ENCODE peak calls at places on chromosomes 3 and 15, in seven cellular contexts. J is effector CD4-positive, alpha-beta T cell; X is fibroblast of the aortic adventitia; O is stomach; T is hypothalamus; Q is activated CD4-positive, alpha-beta T cell treated with anti-CD3 and anti-CD28 coated beads, Interleukin-2, amount 50 U/mL, for 1 hour; N is fibroblast of lung. D is an unnamed sample.

GRCh38 chr3:77605308-77605707 is 565.4 kb downstream of the ROBO2 start:
- DNase-seq in T (no peak), N (no peak), J (no peak), X (no peak), Q (no peak), O (no peak), D (no peak)

GRCh38 chr15:39624806-39625205 is 43.9 kb downstream of the THBS1 start:
- DNase-seq in Q (peak), O (peak), T (no peak), X (peak), N (peak), J (peak), D (no peak)

GRCh38 chr3:33879540-33879939 is 81.1 kb downstream of the PDCD6IP start:
- DNase-seq in T (no peak), N (no peak), O (no peak), J (no peak), X (no peak), Q (no peak), D (peak)

GRCh38 chr15:39616731-39617455 is 36.0 kb downstream of the THBS1 start:
- DNase-seq in T (no peak), O (no peak), N (no peak), Q (no peak), J (no peak), X (no peak), D (no peak)

GRCh38 chr15:40985541-40986330 is 32.5 kb downstream of the CHAC1 start:
- DNase-seq in Q (no peak), N (peak), X (peak), J (no peak), T (no peak), O (no peak), D (no peak)

GRCh38 chr3:198109883-198110282 is 149.9 kb downstream of the LMLN start:
- DNase-seq in Q (no peak), T (no peak), J (no peak), O (no peak), N (no peak), X (no peak), D (no peak)

GRCh38 chr3:3586843-3587626 is 212.2 kb upstream of the LRRN1 start:
- DNase-seq in Q (no peak), X (no peak), O (no peak), J (no peak), N (no peak), T (no peak), D (no peak)

GRCh38 chr3:96017556-96017955 is 796.8 kb upstream of the EPHA6 start:
- DNase-seq in N (no peak), J (no peak), T (no peak), Q (no peak), O (no peak), X (no peak), D (no peak)

GRCh38 chr3:23461069-23461468 is 257.9 kb downstream of the UBE2E2 start:
- DNase-seq in Q (no peak), N (no peak), T (no peak), J (no peak), X (no peak), O (no peak), D (no peak)

GRCh38 chr15:87045741-87046140 is 966.1 kb downstream of the AGBL1 start:
- DNase-seq in O (no peak), X (no peak), J (no peak), T (no peak), Q (no peak), N (no peak), D (no peak)

GRCh38 chr3:39476783-39477182 is 9.3 kb downstream of the MOBP start:
- DNase-seq in T (no peak), J (no peak), X (no peak), Q (no peak), N (no peak), O (no peak), D (no peak)

GRCh38 chr3:187811580-187812250 is 66.4 kb upstream of the BCL6 start:
- DNase-seq in T (no peak), Q (no peak), X (peak), O (no peak), J (no peak), N (peak), D (no peak)

GRCh38 chr3:172334743-172335142 is 113.5 kb downstream of the GHSR start:
- DNase-seq in X (no peak), Q (no peak), T (no peak), O (no peak), J (no peak), N (no peak), D (no peak)

GRCh38 chr3:138945646-138946553 is 1.0 kb downstream of the FOXL2 start:
- DNase-seq in N (no peak), T (no peak), J (no peak), O (peak), Q (no peak), X (peak), D (no peak)

GRCh38 chr3:50632450-50632849 is 15.5 kb downstream of the MAPKAPK3 start:
- DNase-seq in N (no peak), Q (no peak), X (no peak), O (no peak), T (no peak), J (no peak), D (no peak)

GRCh38 chr3:124854027-124854426 is 33.1 kb downstream of the ITGB5 start:
- DNase-seq in N (peak), J (no peak), Q (no peak), T (no peak), O (no peak), X (no peak), D (no peak)

GRCh38 chr3:58720526-58720925 is 54.0 kb upstream of the FAM3D start:
- DNase-seq in O (no peak), N (no peak), T (no peak), J (no peak), Q (no peak), X (no peak), D (no peak)

GRCh38 chr15:28954466-28955159 is 68.8 kb downstream of the APBA2 start:
- DNase-seq in Q (no peak), O (no peak), J (no peak), X (no peak), N (no peak), T (no peak), D (no peak)

GRCh38 chr3:33786565-33787327 is 11.7 kb upstream of the PDCD6IP start:
- DNase-seq in O (no peak), T (no peak), X (no peak), J (no peak), Q (no peak), N (no peak), D (no peak)

GRCh38 chr15:96477227-96477626 is 146.7 kb downstream of the NR2F2 start:
- DNase-seq in N (no peak), O (no peak), X (no peak), T (no peak), J (no peak), Q (no peak), D (no peak)